ENCODE peak calls at places on chromosomes 12 and 14, in six cellular contexts. Z, B, C, P, F and O are unnamed samples. For H3K4me1, the result is how much of the 10 kb centered on the place peaks cover.

GRCh38 chr14:96192975-96193805 is 11.4 kb upstream of the BDKRB2 start:
- DNase-seq in F (no peak), P (peak), C (no peak), Z (no peak), B (no peak), O (no peak)

GRCh38 chr12:29726321-29726692 is 57.4 kb downstream of the TMTC1 start:
- DNase-seq in Z (no peak), C (no peak), F (no peak), B (no peak), P (peak), O (peak)

GRCh38 chr12:66803972-66804371 is 125.1 kb upstream of the GRIP1 start:
- DNase-seq in Z (no peak), C (no peak), F (peak), P (peak), B (no peak), O (no peak)

GRCh38 chr12:104846056-104846762 is 111.9 kb downstream of the SLC41A2 start:
- DNase-seq in P (peak), C (no peak), B (no peak), Z (no peak), F (peak), O (peak)

GRCh38 chr12:4287325-4288290 is 14.0 kb downstream of the CCND2 start:
- DNase-seq in P (no peak), B (no peak), F (no peak), C (no peak), Z (no peak), O (no peak)

GRCh38 chr14:71532349-71532748 is 399.9 kb upstream of the RGS6 start:
- DNase-seq in Z (no peak), F (no peak), P (peak), B (no peak), C (no peak), O (peak)

GRCh38 chr12:13376627-13377373 is 180.3 kb downstream of the EMP1 start:
- DNase-seq in B (no peak), F (peak), C (no peak), Z (peak), P (no peak), O (no peak)

GRCh38 chr14:61257469-61258057 is 23.6 kb downstream of the TMEM30B start:
- DNase-seq in C (no peak), P (no peak), Z (no peak), B (no peak), F (no peak), O (no peak)

GRCh38 chr12:13000616-13000934 is 510 bp upstream of the HEBP1 start:
- DNase-seq in Z (peak), P (no peak), C (no peak), B (no peak), F (peak), O (peak)

GRCh38 chr12:53959314-53959713 is 4.6 kb downstream of the HOXC12 start:
- DNase-seq in P (no peak), C (no peak), Z (no peak), F (no peak), B (no peak), O (no peak)

GRCh38 chr14:92986254-92987147 is 63.6 kb downstream of the CHGA start:
- DNase-seq in P (peak), C (no peak), F (no peak), Z (peak), B (no peak), O (peak)

GRCh38 chr12:72346331-72346944 is 74.3 kb downstream of the TRHDE start:
- DNase-seq in Z (peak), C (no peak), P (peak), F (peak), B (no peak), O (peak)

GRCh38 chr14:103503296-103503695 is 19.3 kb downstream of the CKB start:
- DNase-seq in F (no peak), P (no peak), C (no peak), Z (no peak), B (peak), O (no peak)

GRCh38 chr12:27015730-27016076 is 1.5 kb upstream of the TM7SF3 start:
- DNase-seq in B (no peak), C (no peak), P (peak), Z (peak), F (peak), O (peak)

GRCh38 chr12:100566887-100567637 is 6.4 kb upstream of the GAS2L3 start:
- DNase-seq in F (no peak), P (peak), B (no peak), C (no peak), Z (no peak), O (no peak)

GRCh38 chr14:60753264-60754126 is 18.9 kb downstream of the MNAT1 start:
- DNase-seq in Z (no peak), B (no peak), C (peak), F (no peak), P (peak), O (no peak)

GRCh38 chr14:36111822-36112583 is 64.5 kb downstream of the PTCSC3 start:
- DNase-seq in F (no peak), Z (no peak), C (no peak), B (no peak), P (no peak), O (no peak)

GRCh38 chr12:23495472-23495871 is 454.0 kb downstream of the SOX5 start:
- DNase-seq in C (no peak), F (no peak), P (no peak), B (no peak), Z (no peak), O (no peak)

GRCh38 chr14:47435331-47435965 is 240.0 kb downstream of the MDGA2 start:
- DNase-seq in P (no peak), F (no peak), Z (no peak), C (no peak), B (no peak), O (no peak)

GRCh38 chr12:6970096-6970527 is 352 bp downstream of the PHB2 start:
- DNase-seq in P (no peak), B (no peak), F (peak), C (no peak), Z (peak), O (no peak)

GRCh38 chr12:96398422-96399080 is 1.7 kb downstream of the CDK17 start:
- DNase-seq in P (no peak), C (no peak), B (no peak), F (peak), Z (no peak), O (no peak)

GRCh38 chr12:126588586-126589249 is 1523.5 kb downstream of the AACS start:
- DNase-seq in F (peak), C (no peak), P (peak), Z (no peak), B (no peak), O (no peak)

GRCh38 chr14:44898547-44898946 is 63.2 kb downstream of the KLHL28 start:
- DNase-seq in B (no peak), F (no peak), C (no peak), P (no peak), Z (no peak), O (peak)

GRCh38 chr14:104970231-104971068 is 7.7 kb downstream of the AHNAK2 start:
- DNase-seq in B (peak), P (peak), Z (peak), C (no peak), F (peak), O (peak)
- H3K4me1 ChIP-seq in B (under half), P (half or more), Z (half or more), C (under half), F (under half), O (half or more)

GRCh38 chr12:57490126-57490525 is 2.3 kb downstream of the MARS1 start:
- DNase-seq in Z (no peak), F (no peak), P (no peak), C (no peak), B (no peak), O (no peak)
- H3K4me3 ChIP-seq in Z (no peak), F (no peak), P (no peak), C (no peak), B (no peak), O (no peak)

GRCh38 chr14:50067723-50068495 is 48.5 kb downstream of the VCPKMT start:
- DNase-seq in F (peak), C (no peak), P (peak), B (no peak), Z (peak), O (peak)
- H3K4me1 ChIP-seq in F (under half), C (under half), P (under half), B (under half), Z (under half), O (under half)

GRCh38 chr12:57735952-57736742 is 2.4 kb downstream of the AGAP2 start:
- DNase-seq in B (peak), C (no peak), P (no peak), Z (peak), F (peak), O (peak)
- H3K4me3 ChIP-seq in B (no peak), C (no peak), P (peak), Z (peak), F (no peak), O (no peak)

GRCh38 chr14:68822132-68822651 is 29.3 kb upstream of the ZFP36L1 start:
- DNase-seq in P (no peak), F (no peak), Z (no peak), B (no peak), C (no peak), O (no peak)
- H3K4me1 ChIP-seq in P (under half), F (under half), Z (under half), B (under half), C (under half), O (under half)